ENCODE peak calls at places on chromosome 7, in ten cellular contexts. Z is tibial artery; W is HT-29; X is RCC 7860; J is AG20443; H is midbrain; B is progenitor cell of endocrine pancreas; E is stimulated activated CD4-positive, alpha-beta T cell treated with anti-CD3 and anti-CD28 coated beads, Interleukin-12 subunit alpha, Interleukin-12 subunit beta, amount 100 ng/mL, for 4 hours; D is HuH-7; V is Daoy. Q is an unnamed sample.

GRCh38 chr7:130352335-130353074 is 7.9 kb downstream of the CPA5 start:
- DNase-seq in Z (no peak), W (no peak), X (no peak), J (peak), H (no peak), B (no peak), E (no peak), D (no peak), V (peak), Q (no peak)

GRCh38 chr7:2353650-2354172 is 916 bp upstream of the EIF3B start:
- DNase-seq in Z (peak), W (peak), X (peak), J (peak), H (peak), B (peak), E (peak), D (peak), V (peak), Q (peak)

GRCh38 chr7:45590679-45591057 is 16.5 kb downstream of the ADCY1 start:
- DNase-seq in Z (no peak), W (no peak), X (no peak), J (no peak), H (no peak), B (no peak), E (no peak), D (no peak), V (no peak), Q (no peak)

GRCh38 chr7:142788303-142789286 is 17.8 kb downstream of the PRSS2 start:
- DNase-seq in Z (no peak), W (no peak), X (no peak), J (no peak), H (no peak), B (no peak), E (no peak), D (no peak), V (no peak), Q (no peak)

GRCh38 chr7:41885748-41886147 is 182.9 kb upstream of the INHBA start:
- DNase-seq in Z (no peak), W (no peak), X (no peak), J (no peak), H (no peak), B (no peak), E (no peak), D (no peak), V (no peak), Q (no peak)

GRCh38 chr7:30694774-30695721 is 12.8 kb upstream of the CRHR2 start:
- DNase-seq in Z (no peak), W (no peak), X (no peak), J (no peak), H (no peak), B (no peak), E (no peak), D (no peak), V (no peak), Q (no peak)

GRCh38 chr7:131011976-131012375 is 278.0 kb upstream of the KLF14 start:
- DNase-seq in Z (no peak), W (no peak), X (peak), J (peak), H (no peak), B (no peak), E (no peak), D (no peak), V (peak), Q (no peak)

GRCh38 chr7:12578930-12579640 is 8.6 kb downstream of the SCIN start:
- DNase-seq in Z (no peak), W (no peak), X (no peak), J (no peak), H (no peak), B (no peak), E (no peak), D (no peak), V (no peak), Q (no peak)

GRCh38 chr7:30907527-30908267 is 4.0 kb upstream of the AQP1 start:
- DNase-seq in Z (no peak), W (no peak), X (no peak), J (peak), H (no peak), B (no peak), E (no peak), D (no peak), V (no peak), Q (no peak)

GRCh38 chr7:32892521-32893224 is 1.1 kb upstream of the KBTBD2 start:
- DNase-seq in Z (peak), W (peak), X (peak), J (peak), H (peak), B (no peak), E (peak), D (no peak), V (peak), Q (peak)

GRCh38 chr7:73330772-73331171 is 2.8 kb downstream of the FKBP6 start:
- DNase-seq in Z (no peak), W (no peak), X (no peak), J (no peak), H (no peak), B (no peak), E (no peak), D (no peak), V (no peak), Q (no peak)

GRCh38 chr7:71638108-71638507 is 506.2 kb downstream of the GALNT17 start:
- DNase-seq in Z (no peak), W (no peak), X (no peak), J (no peak), H (no peak), B (no peak), E (no peak), D (no peak), V (no peak), Q (no peak)

GRCh38 chr7:27156508-27156898 is at the start of gene HOXA7:
- DNase-seq in Z (peak), W (peak), X (peak), J (peak), H (no peak), B (no peak), E (no peak), D (peak), V (peak), Q (peak)

GRCh38 chr7:77811895-77812685 is 13.5 kb downstream of the PHTF2 start:
- DNase-seq in Z (no peak), W (no peak), X (no peak), J (peak), H (no peak), B (no peak), E (no peak), D (no peak), V (no peak), Q (no peak)

GRCh38 chr7:157377436-157378124 is 40.8 kb downstream of the DNAJB6 start:
- DNase-seq in Z (no peak), W (no peak), X (no peak), J (no peak), H (no peak), B (no peak), E (no peak), D (no peak), V (no peak), Q (no peak)

GRCh38 chr7:29309041-29309860 is 114.7 kb downstream of the CHN2 start:
- DNase-seq in Z (no peak), W (peak), X (no peak), J (no peak), H (no peak), B (no peak), E (no peak), D (peak), V (no peak), Q (no peak)

GRCh38 chr7:114922151-114922651 is 307 bp downstream of the MDFIC start:
- DNase-seq in Z (peak), W (no peak), X (peak), J (peak), H (no peak), B (peak), E (peak), D (peak), V (peak), Q (peak)

GRCh38 chr7:22357311-22358175 is 589 bp upstream of the RAPGEF5 start:
- DNase-seq in Z (no peak), W (peak), X (peak), J (peak), H (no peak), B (no peak), E (no peak), D (peak), V (peak), Q (peak)

GRCh38 chr7:55299273-55299967 is 65.7 kb upstream of the LANCL2 start:
- DNase-seq in Z (no peak), W (no peak), X (no peak), J (no peak), H (no peak), B (no peak), E (no peak), D (no peak), V (no peak), Q (no peak)

GRCh38 chr7:142646274-142646895 is 102.9 kb upstream of the PRSS1 start:
- DNase-seq in Z (no peak), W (no peak), X (no peak), J (no peak), H (no peak), B (no peak), E (no peak), D (no peak), V (peak), Q (no peak)

GRCh38 chr7:1861799-1862458 is 191.9 kb downstream of the ELFN1 start:
- DNase-seq in Z (no peak), W (no peak), X (no peak), J (no peak), H (no peak), B (no peak), E (no peak), D (no peak), V (no peak), Q (no peak)

GRCh38 chr7:87316097-87316700 is 29.3 kb upstream of the CROT start:
- DNase-seq in Z (no peak), W (no peak), X (no peak), J (no peak), H (no peak), B (no peak), E (no peak), D (no peak), V (no peak), Q (no peak)

GRCh38 chr7:119999743-120000475 is 273.1 kb upstream of the KCND2 start:
- DNase-seq in Z (no peak), W (no peak), X (no peak), J (no peak), H (no peak), B (no peak), E (no peak), D (no peak), V (no peak), Q (no peak)

GRCh38 chr7:100211342-100211780 is 8.4 kb upstream of the PVRIG start:
- DNase-seq in Z (no peak), W (no peak), X (no peak), J (no peak), H (no peak), B (no peak), E (no peak), D (no peak), V (no peak), Q (no peak)

GRCh38 chr7:87344446-87344845 is 1.0 kb upstream of the CROT start:
- DNase-seq in Z (no peak), W (peak), X (no peak), J (no peak), H (no peak), B (no peak), E (no peak), D (no peak), V (no peak), Q (no peak)

GRCh38 chr7:13017325-13017853 is 330.0 kb downstream of the ARL4A start:
- DNase-seq in Z (no peak), W (peak), X (peak), J (peak), H (no peak), B (no peak), E (no peak), D (peak), V (peak), Q (no peak)

GRCh38 chr7:2820508-2820934 is 23.6 kb downstream of the GNA12 start:
- DNase-seq in Z (peak), W (peak), X (peak), J (peak), H (no peak), B (no peak), E (no peak), D (no peak), V (peak), Q (peak)

GRCh38 chr7:102046373-102047117 is 229.1 kb downstream of the CUX1 start:
- DNase-seq in Z (no peak), W (no peak), X (no peak), J (no peak), H (no peak), B (no peak), E (no peak), D (no peak), V (no peak), Q (no peak)

GRCh38 chr7:85695041-85695990 is 508.5 kb upstream of the SEMA3D start:
- DNase-seq in Z (no peak), W (peak), X (no peak), J (no peak), H (no peak), B (no peak), E (no peak), D (no peak), V (peak), Q (no peak)

GRCh38 chr7:8215648-8216047 is 46.3 kb downstream of the ICA1 start:
- DNase-seq in Z (no peak), W (no peak), X (no peak), J (no peak), H (no peak), B (no peak), E (no peak), D (no peak), V (no peak), Q (no peak)

GRCh38 chr7:138645284-138645683 is 55.9 kb downstream of the SVOPL start:
- DNase-seq in Z (no peak), W (peak), X (no peak), J (no peak), H (no peak), B (no peak), E (no peak), D (no peak), V (no peak), Q (no peak)

GRCh38 chr7:64887756-64888508 is 15.1 kb upstream of the ZNF273 start:
- DNase-seq in Z (no peak), W (no peak), X (no peak), J (peak), H (peak), B (no peak), E (peak), D (peak), V (peak), Q (peak)

GRCh38 chr7:41188163-41189130 is 514.4 kb downstream of the INHBA start:
- DNase-seq in Z (no peak), W (peak), X (peak), J (peak), H (no peak), B (no peak), E (no peak), D (no peak), V (peak), Q (no peak)

GRCh38 chr7:87361320-87361719 is 15.9 kb downstream of the CROT start:
- DNase-seq in Z (no peak), W (no peak), X (no peak), J (no peak), H (no peak), B (no peak), E (no peak), D (no peak), V (no peak), Q (no peak)

GRCh38 chr7:115183431-115184057 is 261.6 kb downstream of the MDFIC start:
- DNase-seq in Z (no peak), W (peak), X (peak), J (no peak), H (no peak), B (no peak), E (no peak), D (no peak), V (peak), Q (no peak)

GRCh38 chr7:83957333-83957732 is 237.3 kb downstream of the SEMA3A start:
- DNase-seq in Z (no peak), W (peak), X (no peak), J (no peak), H (no peak), B (no peak), E (no peak), D (peak), V (no peak), Q (no peak)

GRCh38 chr7:151601521-151602305 is 82.0 kb upstream of the RHEB start:
- DNase-seq in Z (no peak), W (no peak), X (no peak), J (no peak), H (no peak), B (no peak), E (no peak), D (no peak), V (no peak), Q (no peak)